ENCODE peak calls at places on chromosomes 3 and 15, in eight cellular contexts. P is left cardiac atrium, A is cardiac fibroblast, V is AG10803, Q is nephron progenitor cell, T is GM19239, I is HT1080, J is NAMALWA. E is an unnamed sample.

GRCh38 chr3:65979731-65980130 is 59.0 kb downstream of the MAGI1 start:
- DNase-seq in P (no peak), T (no peak), Q (no peak), I (peak; percentile 35), V (peak; percentile 79), A (peak; percentile 51), J (no peak), E (peak; percentile 40)

GRCh38 chr15:77475898-77476297 is 55.2 kb downstream of the HMG20A start:
- DNase-seq in P (no peak), I (no peak), T (no peak), V (no peak), J (no peak), Q (peak; percentile 13), A (no peak), E (no peak)

GRCh38 chr3:56314842-56315241 is 153.4 kb downstream of the ERC2 start:
- DNase-seq in A (peak; percentile 62), Q (no peak), P (no peak), J (no peak), I (peak; percentile 51), T (no peak), V (peak; percentile 89), E (peak; percentile 78)

GRCh38 chr3:8579101-8579500 is 65.5 kb downstream of the SSUH2 start:
- DNase-seq in P (no peak), Q (no peak), A (peak; percentile 20), T (peak; percentile 27), J (no peak), I (peak; percentile 34), V (no peak), E (peak; percentile 32)

GRCh38 chr15:47843124-47843663 is 125.9 kb downstream of the SEMA6D start:
- DNase-seq in J (no peak), I (no peak), V (no peak), A (no peak), Q (no peak), P (no peak), T (no peak), E (no peak)

GRCh38 chr3:12318758-12319621 is 30.1 kb downstream of the PPARG start:
- DNase-seq in A (peak; percentile 78), T (no peak), P (no peak), V (no peak), J (no peak), Q (no peak), I (no peak), E (no peak)

GRCh38 chr15:83318861-83319415 is 34.5 kb upstream of the BNC1 start:
- DNase-seq in P (no peak), J (no peak), V (no peak), T (no peak), I (no peak), A (peak; percentile 52), Q (no peak), E (no peak)

GRCh38 chr3:11600501-11601282 is 43.0 kb downstream of the VGLL4 start:
- DNase-seq in J (no peak), A (peak; percentile 98), V (peak; percentile 100), P (peak; percentile 80), I (peak; percentile 99), T (no peak), Q (peak; percentile 68), E (peak; percentile 98)

GRCh38 chr3:9791790-9792404 is 376 bp downstream of the TADA3 start:
- DNase-seq in T (no peak), J (no peak), P (no peak), A (no peak), I (no peak), V (no peak), Q (no peak), E (no peak)

GRCh38 chr3:184241447-184242296 is 7.1 kb downstream of the ALG3 start:
- DNase-seq in J (peak; percentile 56), Q (peak; percentile 28), T (no peak), P (no peak), I (no peak), V (no peak), A (peak; percentile 64), E (no peak)

GRCh38 chr15:89367485-89368451 is 33.1 kb upstream of the POLG start:
- DNase-seq in T (no peak), P (no peak), I (no peak), A (no peak), J (no peak), Q (peak; percentile 67), V (no peak), E (no peak)

E was measured in M059J.